ENCODE peak calls at places on chromosomes 5 and 9, in six cellular contexts. K, M, V, L, J and W are unnamed samples.

GRCh38 chr9:1073497-1073896 is 23.3 kb downstream of the DMRT2 start:
- DNase-seq in J (no peak), K (no peak), M (no peak), L (no peak), V (no peak), W (no peak)

GRCh38 chr5:1016476-1016875 is 7.9 kb downstream of the NKD2 start:
- DNase-seq in V (no peak), L (peak), M (no peak), J (no peak), K (no peak), W (no peak)

GRCh38 chr5:125592856-125593255 is 830.4 kb upstream of the GRAMD2B start:
- DNase-seq in L (no peak), K (no peak), J (no peak), V (no peak), M (no peak), W (no peak)

GRCh38 chr5:2756211-2756746 is 4.8 kb upstream of the IRX2 start:
- DNase-seq in V (peak), K (no peak), J (no peak), L (no peak), M (no peak), W (peak)

GRCh38 chr5:27458318-27458717 is 419.9 kb upstream of the CDH9 start:
- DNase-seq in M (no peak), L (no peak), K (no peak), J (no peak), V (no peak), W (no peak)

GRCh38 chr9:17810728-17811634 is 232.1 kb downstream of the SH3GL2 start:
- DNase-seq in K (peak), V (peak), J (peak), L (peak), M (peak), W (peak)

GRCh38 chr5:95304706-95305105 is 19.8 kb upstream of the MCTP1 start:
- DNase-seq in K (no peak), L (no peak), M (no peak), J (no peak), V (no peak), W (no peak)

GRCh38 chr5:102802704-102803458 is 47.8 kb downstream of the PAM start:
- DNase-seq in V (no peak), K (no peak), M (no peak), L (no peak), J (no peak), W (no peak)

GRCh38 chr9:96612105-96612965 is 7.3 kb downstream of the CDC14B start:
- DNase-seq in L (peak), J (peak), M (no peak), K (no peak), V (peak), W (no peak)

GRCh38 chr9:18173923-18174322 is 300.0 kb upstream of the ADAMTSL1 start:
- DNase-seq in V (no peak), M (no peak), J (no peak), L (no peak), K (no peak), W (no peak)